ENCODE peak calls at places on chromosomes 3 and 15, in five cellular contexts. J, I, F, U and A are unnamed samples.

GRCh38 chr3:122688996-122689395 is 8.4 kb downstream of the PARP14 start:
- DNase-seq in J (no peak), I (no peak), F (no peak), U (no peak), A (no peak)

GRCh38 chr3:39126532-39127071 is 19.1 kb downstream of the TTC21A start:
- DNase-seq in J (no peak), I (peak), F (peak), U (peak), A (peak)

GRCh38 chr3:154062513-154062912 is 58.7 kb upstream of the ARHGEF26 start:
- DNase-seq in J (no peak), I (no peak), F (no peak), U (no peak), A (no peak)

GRCh38 chr3:69319652-69320051 is 66.2 kb downstream of the FRMD4B start:
- DNase-seq in J (no peak), I (no peak), F (no peak), U (no peak), A (no peak)

GRCh38 chr3:4953119-4953518 is 26.1 kb upstream of the BHLHE40 start:
- DNase-seq in J (no peak), I (no peak), F (no peak), U (no peak), A (no peak)

GRCh38 chr15:53072077-53072476 is 281.9 kb upstream of the ONECUT1 start:
- DNase-seq in J (peak), I (no peak), F (no peak), U (no peak), A (peak)

GRCh38 chr3:47772788-47773187 is 8.9 kb downstream of the SMARCC1 start:
- DNase-seq in J (no peak), I (peak), F (no peak), U (no peak), A (no peak)

GRCh38 chr3:174776123-174776522 is 83.0 kb upstream of the NAALADL2 start:
- DNase-seq in J (no peak), I (no peak), F (no peak), U (no peak), A (no peak)

GRCh38 chr3:65751123-65751700 is 287.5 kb downstream of the MAGI1 start:
- DNase-seq in J (peak), I (no peak), F (peak), U (peak), A (peak)

GRCh38 chr15:72227192-72227586 is 3.8 kb downstream of the PKM start:
- DNase-seq in J (no peak), I (no peak), F (no peak), U (peak), A (no peak)
- H3K4me3 ChIP-seq in J (no peak), I (no peak), F (peak), U (peak), A (no peak)

GRCh38 chr15:75207618-75208500 is 6.2 kb downstream of the C15orf39 start:
- DNase-seq in J (no peak), I (no peak), F (no peak), U (no peak), A (no peak)
- TF ChIP-seq POLR2AphosphoS5 in J (no peak), I (no peak), F (no peak), U (no peak), A (no peak)

GRCh38 chr3:43087249-43087776 is 18.6 kb downstream of the POMGNT2 start:
- DNase-seq in J (no peak), I (no peak), F (no peak), U (no peak), A (no peak)
- TF ChIP-seq CTCF in J (no peak), I (no peak), F (no peak), U (peak), A (no peak)

GRCh38 chr3:193975072-193975535 is 160.8 kb upstream of the HES1 start:
- DNase-seq in J (peak), I (no peak), F (no peak), U (no peak), A (no peak)
- H3K4me3 ChIP-seq in J (no peak), I (no peak), F (no peak), U (no peak), A (no peak)

GRCh38 chr3:190076601-190077444 is 43.9 kb downstream of the P3H2 start:
- DNase-seq in J (no peak), I (no peak), F (no peak), U (no peak), A (no peak)
- TF ChIP-seq POLR2AphosphoS5 in J (no peak), I (peak), F (peak), U (no peak), A (no peak)

DNA sequence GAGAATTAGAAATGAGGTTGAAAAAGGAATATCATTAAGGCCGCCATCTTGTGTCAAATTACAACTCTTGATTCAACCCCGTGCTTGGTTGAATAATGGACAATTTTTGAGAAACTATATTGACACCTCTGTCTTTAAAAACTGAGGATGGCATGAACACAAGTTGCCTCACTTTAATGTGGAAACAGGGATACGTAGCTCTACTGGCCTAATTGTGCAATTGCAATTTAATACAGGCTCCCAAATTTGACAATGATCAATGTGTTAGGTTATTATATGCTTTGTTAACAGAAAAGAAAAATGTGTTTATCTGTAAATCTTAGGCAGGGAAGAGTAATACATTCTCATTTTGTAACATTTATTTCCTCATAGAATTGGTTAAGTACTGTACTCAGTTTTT is 77.1 kb upstream of the MCTP2 start:
- DNase-seq in J (no peak), I (no peak), F (no peak), U (no peak), A (no peak)
- TF ChIP-seq CTCF in J (no peak), I (no peak), F (peak), U (no peak), A (no peak)

GRCh38 chr15:60480149-60480548 is 1.2 kb upstream of the ICE2 start:
- DNase-seq in J (no peak), I (no peak), F (no peak), U (no peak), A (no peak)
- H3K4me3 ChIP-seq in J (peak), I (no peak), F (no peak), U (no peak), A (peak)

GRCh38 chr3:124584552-124585391 is 145.5 kb upstream of the UMPS start:
- DNase-seq in J (peak), I (peak), F (peak), U (peak), A (peak)
- TF ChIP-seq POLR2AphosphoS5 in J (peak), I (no peak), F (no peak), U (no peak), A (peak)

DNA sequence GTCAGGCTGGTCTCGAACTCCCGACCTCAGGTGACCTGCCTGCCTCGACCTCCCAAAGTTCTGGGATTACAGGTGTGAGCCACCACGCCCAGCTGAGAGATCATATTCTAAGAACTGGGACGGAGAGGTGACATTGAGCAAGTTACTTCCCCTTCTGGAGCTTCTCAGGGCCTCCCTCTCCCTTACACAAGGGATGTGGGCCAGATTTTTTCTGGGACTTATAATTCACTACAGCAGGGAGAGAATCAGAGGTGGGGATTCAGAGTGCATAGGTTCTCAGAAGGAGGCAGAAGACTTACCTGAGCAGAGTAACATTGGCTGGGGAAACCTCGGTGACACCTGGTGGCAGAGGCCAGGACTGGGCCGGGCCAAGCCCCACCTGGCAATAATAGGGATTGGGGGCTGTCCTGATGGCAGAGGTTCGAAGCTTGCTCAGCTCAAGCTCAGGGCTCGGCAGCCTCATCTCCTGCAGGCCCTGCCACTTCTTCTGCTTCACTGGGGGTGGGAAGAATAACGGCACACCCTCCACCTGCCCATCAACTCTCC is 6.8 kb downstream of the LTK start:
- DNase-seq in J (no peak), I (no peak), F (no peak), U (no peak), A (no peak)
- TF ChIP-seq CTCF in J (no peak), I (no peak), F (no peak), U (no peak), A (no peak)